ENCODE peak calls at places on chromosomes 2 and 18, in eight cellular contexts. Q, P, G, C, W, I, F and A are unnamed samples.

GRCh38 chr2:206164261-206164862 is 4.7 kb downstream of the EEF1B2 start:
- DNase-seq in Q (peak; percentile 66), P (no peak), G (no peak), C (no peak), W (peak; percentile 49), I (no peak), F (no peak), A (no peak)

GRCh38 chr2:112081262-112081661 is 26.2 kb downstream of the TMEM87B start:
- DNase-seq in Q (no peak), P (no peak), G (no peak), C (no peak), W (no peak), I (no peak), F (no peak), A (no peak)

GRCh38 chr18:32019251-32019943 is 772 bp downstream of the RNF125 start:
- DNase-seq in Q (peak; percentile 2), P (peak; percentile 53), G (no peak), C (peak; percentile 49), W (peak; percentile 77), I (peak; percentile 75), F (no peak), A (peak; percentile 18)

GRCh38 chr18:44564922-44565321 is 115.8 kb upstream of the SETBP1 start:
- DNase-seq in Q (no peak), P (no peak), G (no peak), C (no peak), W (no peak), I (no peak), F (peak; percentile 65), A (no peak)

GRCh38 chr2:216830346-216830745 is 29.5 kb downstream of the TNP1 start:
- DNase-seq in Q (no peak), P (no peak), G (no peak), C (no peak), W (no peak), I (no peak), F (no peak), A (no peak)

GRCh38 chr2:230258483-230258882 is 32.9 kb downstream of the SP140 start:
- DNase-seq in Q (no peak), P (no peak), G (no peak), C (no peak), W (no peak), I (no peak), F (no peak), A (no peak)

GRCh38 chr2:78992451-78992806 is 33.1 kb upstream of the REG3G start:
- DNase-seq in Q (peak; percentile 48), P (no peak), G (no peak), C (no peak), W (no peak), I (no peak), F (no peak), A (no peak)

GRCh38 chr2:105582952-105583660 is 161.6 kb upstream of the NCK2 start:
- DNase-seq in Q (peak; percentile 32), P (no peak), G (no peak), C (no peak), W (peak; percentile 81), I (no peak), F (no peak), A (no peak)

GRCh38 chr2:236754234-236754924 is 184.8 kb downstream of the ACKR3 start:
- DNase-seq in Q (no peak), P (no peak), G (no peak), C (no peak), W (no peak), I (no peak), F (no peak), A (no peak)

GRCh38 chr2:234689911-234690379 is 193.1 kb upstream of the ARL4C start:
- DNase-seq in Q (no peak), P (no peak), G (no peak), C (no peak), W (no peak), I (no peak), F (no peak), A (no peak)

GRCh38 chr2:72893594-72894319 is 6.5 kb downstream of the SPR start:
- DNase-seq in Q (peak; percentile 83), P (peak; percentile 44), G (no peak), C (no peak), W (no peak), I (no peak), F (no peak), A (peak; percentile 28)

GRCh38 chr18:44111337-44111736 is 569.4 kb upstream of the SETBP1 start:
- DNase-seq in Q (no peak), P (no peak), G (no peak), C (no peak), W (no peak), I (no peak), F (no peak), A (no peak)

GRCh38 chr18:51559198-51559901 is 361.9 kb upstream of the MEX3C start:
- DNase-seq in Q (no peak), P (no peak), G (no peak), C (no peak), W (no peak), I (no peak), F (no peak), A (no peak)

GRCh38 chr2:57776916-57777315 is 269.7 kb upstream of the VRK2 start:
- DNase-seq in Q (no peak), P (no peak), G (no peak), C (no peak), W (no peak), I (no peak), F (no peak), A (no peak)

GRCh38 chr2:242024751-242025355 is 155.3 kb downstream of the RTP5 start:
- DNase-seq in Q (no peak), P (no peak), G (no peak), C (no peak), W (no peak), I (no peak), F (no peak), A (peak; percentile 1)

GRCh38 chr2:164281896-164282295 is 339.4 kb downstream of the GRB14 start:
- DNase-seq in Q (no peak), P (no peak), G (no peak), C (no peak), W (no peak), I (no peak), F (no peak), A (no peak)

GRCh38 chr2:190420822-190421221 is 12.7 kb downstream of the MFSD6 start:
- DNase-seq in Q (no peak), P (no peak), G (no peak), C (no peak), W (no peak), I (no peak), F (no peak), A (no peak)

GRCh38 chr2:226423498-226423960 is 376.1 kb downstream of the IRS1 start:
- DNase-seq in Q (no peak), P (peak; percentile 12), G (no peak), C (peak; percentile 26), W (no peak), I (peak; percentile 40), F (no peak), A (no peak)

GRCh38 chr2:24454258-24454657 is 36.8 kb upstream of the NCOA1 start:
- DNase-seq in Q (no peak), P (no peak), G (no peak), C (no peak), W (no peak), I (no peak), F (no peak), A (no peak)

GRCh38 chr18:35610089-35610488 is 28.5 kb downstream of the GALNT1 start:
- DNase-seq in Q (no peak), P (no peak), G (no peak), C (no peak), W (peak; percentile 56), I (no peak), F (no peak), A (no peak)

GRCh38 chr2:25339791-25340339 is 1.9 kb downstream of the DNMT3A start:
- DNase-seq in Q (peak; percentile 29), P (no peak), G (no peak), C (peak; percentile 51), W (peak; percentile 68), I (peak; percentile 77), F (no peak), A (peak; percentile 70)

DNA sequence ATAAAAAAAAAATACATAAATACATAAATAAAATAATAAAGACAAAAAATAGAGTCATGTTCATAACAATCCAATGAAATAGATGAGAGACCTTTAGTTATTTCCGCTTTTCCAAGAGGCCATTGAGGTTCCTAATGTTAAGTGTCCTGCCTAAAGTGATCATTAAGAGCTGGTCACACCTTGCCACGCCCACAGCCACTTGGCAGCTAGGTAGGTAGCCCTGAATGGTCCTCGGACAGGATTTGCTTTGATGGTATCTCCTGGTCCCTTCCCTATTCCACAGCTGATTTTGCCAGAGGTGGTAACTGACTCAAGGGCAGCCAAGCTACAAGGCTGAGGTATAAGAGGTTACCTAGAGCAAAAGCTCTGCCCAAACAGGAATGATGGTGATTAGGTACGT is 24.5 kb upstream of the TANC1 start:
- DNase-seq in Q (no peak), P (no peak), G (no peak), C (no peak), W (no peak), I (no peak), F (no peak), A (no peak)
- H3K36me3 ChIP-seq in Q (no peaks in the 10 kb centered on the region), P (no peaks in the 10 kb centered on the region), G (no peaks in the 10 kb centered on the region), C (no peaks in the 10 kb centered on the region), W (no peaks in the 10 kb centered on the region), I (no peaks in the 10 kb centered on the region), F (no peaks in the 10 kb centered on the region), A (no peaks in the 10 kb centered on the region)

DNA sequence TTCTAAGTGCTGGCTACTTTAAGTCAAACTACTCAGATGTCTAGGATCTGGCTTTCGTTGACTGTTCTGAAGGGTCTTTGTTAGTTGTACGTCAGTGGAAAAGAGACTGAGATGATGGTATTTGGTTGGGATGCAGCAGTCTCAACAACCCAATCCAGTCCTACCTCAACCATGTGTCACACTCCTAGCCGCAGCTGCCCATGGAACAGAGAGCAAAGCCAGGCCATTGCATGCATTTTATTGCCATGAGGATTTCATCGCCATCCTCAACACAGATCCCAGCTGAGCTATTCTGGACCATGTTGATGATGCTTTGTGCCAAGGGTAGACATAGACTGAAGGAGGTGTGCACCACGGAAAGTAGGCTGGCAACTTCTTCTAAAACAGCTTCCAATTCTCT is 97.3 kb upstream of the STK39 start:
- DNase-seq in Q (no peak), P (no peak), G (no peak), C (no peak), W (no peak), I (no peak), F (no peak), A (no peak)
- H3K36me3 ChIP-seq in Q (no peaks in the 10 kb centered on the region), P (no peaks in the 10 kb centered on the region), G (no peaks in the 10 kb centered on the region), C (no peaks in the 10 kb centered on the region), W (no peaks in the 10 kb centered on the region), I (no peaks in the 10 kb centered on the region), F (no peaks in the 10 kb centered on the region), A (no peaks in the 10 kb centered on the region)

GRCh38 chr2:240720686-240721595 is 29.3 kb downstream of the AQP12A start:
- DNase-seq in Q (no peak), P (no peak), G (no peak), C (no peak), W (no peak), I (no peak), F (no peak), A (no peak)
- H3K36me3 ChIP-seq in Q (no peaks in the 10 kb centered on the region), P (no peaks in the 10 kb centered on the region), G (no peaks in the 10 kb centered on the region), C (no peaks in the 10 kb centered on the region), W (no peaks in the 10 kb centered on the region), I (no peaks in the 10 kb centered on the region), F (no peaks in the 10 kb centered on the region), A (no peaks in the 10 kb centered on the region)

GRCh38 chr2:28397043-28397381 is 4.4 kb downstream of the FOSL2 start:
- DNase-seq in Q (no peak), P (no peak), G (no peak), C (no peak), W (no peak), I (no peak), F (no peak), A (no peak)
- H3K36me3 ChIP-seq in Q (peaks cover 18% of the 10 kb centered on the region), P (no peaks in the 10 kb centered on the region), G (peaks cover 2% of the 10 kb centered on the region), C (peaks cover 14% of the 10 kb centered on the region), W (peaks cover 6% of the 10 kb centered on the region), I (no peaks in the 10 kb centered on the region), F (peaks cover 8% of the 10 kb centered on the region), A (no peaks in the 10 kb centered on the region)